ENCODE peak calls at places on chromosomes 16 and 17, in six cellular contexts. W is heart right ventricle; Q is CD8-positive, alpha-beta T cell; X is thoracic aorta; Z is lung; Y is heart left ventricle. B is an unnamed sample. For H3K27me3, the result is how much of the 10 kb centered on the place peaks cover.

GRCh38 chr17:512926-513325 is 160.3 kb upstream of the RPH3AL start:
- DNase-seq in Z (no peak), W (no peak), Q (no peak), Y (no peak), X (no peak), B (no peak)

GRCh38 chr17:4295686-4296085 is 31.9 kb upstream of the ANKFY1 start:
- DNase-seq in W (no peak), Z (no peak), Y (no peak), X (no peak), Q (no peak), B (no peak)

GRCh38 chr16:13376174-13376573 is 474.8 kb downstream of the SHISA9 start:
- DNase-seq in X (no peak), W (no peak), Z (no peak), Y (no peak), Q (no peak), B (no peak)

GRCh38 chr17:47966079-47966519 is 4.8 kb upstream of the CDK5RAP3 start:
- DNase-seq in Y (no peak), Z (no peak), W (no peak), Q (no peak), X (no peak), B (no peak)

GRCh38 chr16:14341324-14342225 is 270.5 kb downstream of the MRTFB start:
- DNase-seq in W (no peak), Y (no peak), X (no peak), Z (no peak), Q (no peak), B (no peak)

GRCh38 chr16:11597268-11597690 is 10.6 kb upstream of the LITAF start:
- DNase-seq in Y (no peak), X (no peak), Z (no peak), W (no peak), Q (no peak), B (no peak)

GRCh38 chr16:30722443-30722842 is 23.5 kb downstream of the SRCAP start:
- DNase-seq in Q (no peak), Y (no peak), X (no peak), Z (no peak), W (no peak), B (no peak)

GRCh38 chr16:49859139-49859947 is 3.4 kb upstream of the ZNF423 start:
- DNase-seq in Z (peak), Q (no peak), Y (peak), W (peak), X (no peak), B (peak)

GRCh38 chr16:66255647-66256046 is 110.8 kb upstream of the CDH5 start:
- DNase-seq in X (no peak), Q (no peak), Y (no peak), Z (no peak), W (no peak), B (no peak)

GRCh38 chr16:73067671-73068545 is 20.0 kb upstream of the ZFHX3 start:
- DNase-seq in Q (no peak), X (no peak), Z (no peak), Y (no peak), W (no peak), B (no peak)
- H3K27me3 ChIP-seq in Q (under half), X (under half), Z (under half), Y (under half), W (under half), B (under half)

GRCh38 chr17:9985622-9986021 is 80.6 kb upstream of the RCVRN start:
- DNase-seq in Y (no peak), W (no peak), Z (no peak), X (no peak), Q (no peak), B (no peak)

GRCh38 chr17:9987779-9988585 is 82.9 kb upstream of the RCVRN start:
- DNase-seq in X (no peak), Q (peak), Y (peak), Z (no peak), W (peak), B (no peak)

GRCh38 chr17:9991351-9991750 is 86.3 kb upstream of the RCVRN start:
- DNase-seq in Z (no peak), W (no peak), Q (no peak), Y (no peak), X (no peak), B (no peak)

GRCh38 chr17:9984768-9985167 is 79.7 kb upstream of the RCVRN start:
- DNase-seq in W (no peak), Z (no peak), X (no peak), Y (no peak), Q (no peak), B (no peak)

GRCh38 chr17:9986754-9987382 is 81.8 kb upstream of the RCVRN start:
- DNase-seq in X (no peak), Q (no peak), Z (no peak), Y (no peak), W (no peak), B (no peak)
- H3K27ac ChIP-seq in X (no peak), Q (no peak), Z (no peak), Y (no peak), W (no peak), B (no peak)

GRCh38 chr17:29933379-29933778 is 3.4 kb upstream of the SSH2 start:
- DNase-seq in Q (no peak), W (no peak), Z (no peak), Y (no peak), X (no peak), B (no peak)
- TF ChIP-seq CTCF in Q (no peak), W (no peak), Z (no peak), Y (peak), X (no peak), B (no peak)

DNA sequence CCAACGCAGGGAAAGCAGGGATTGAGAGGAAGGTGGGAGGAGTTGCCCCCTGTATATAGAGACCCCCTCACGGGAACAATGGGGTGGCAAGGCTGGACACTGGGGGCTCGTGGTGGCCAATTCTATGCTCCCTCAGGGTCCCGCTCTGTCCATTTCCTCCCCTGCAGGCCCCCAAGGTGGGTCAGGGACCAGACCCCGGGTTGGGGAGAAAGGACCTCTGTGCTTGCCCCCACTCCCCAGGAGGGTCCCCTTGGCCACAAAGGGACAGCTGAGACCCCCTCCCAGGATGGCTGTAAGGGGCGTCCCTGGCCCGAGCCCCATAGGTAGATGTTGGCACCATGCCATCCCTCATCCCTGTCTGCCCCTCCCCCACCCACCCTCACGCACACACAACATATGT is 422 bp upstream of the NEUROD2 start:
- DNase-seq in Z (no peak), Q (no peak), Y (no peak), X (no peak), W (no peak), B (no peak)
- H3K27me3 ChIP-seq in Z (under half), Q (under half), Y (half or more), X (under half), W (half or more), B (under half)

GRCh38 chr17:63675607-63676539 is 24.1 kb downstream of the LIMD2 start:
- DNase-seq in X (peak), Z (peak), Q (no peak), W (peak), Y (peak), B (peak)

GRCh38 chr17:63680700-63681099 is 19.2 kb downstream of the LIMD2 start:
- DNase-seq in W (no peak), Q (no peak), X (no peak), Z (no peak), Y (no peak), B (no peak)

GRCh38 chr17:63679214-63679613 is 20.7 kb downstream of the LIMD2 start:
- DNase-seq in Q (no peak), W (no peak), Z (no peak), X (no peak), Y (no peak), B (no peak)

GRCh38 chr17:63675231-63675606 is 24.7 kb downstream of the LIMD2 start:
- DNase-seq in Y (peak), Z (no peak), Q (no peak), X (no peak), W (peak), B (no peak)

GRCh38 chr17:63676540-63676933 is 23.4 kb downstream of the LIMD2 start:
- DNase-seq in W (no peak), Z (no peak), Q (no peak), Y (no peak), X (no peak), B (no peak)
- H3K27ac ChIP-seq in W (peak), Z (peak), Q (no peak), Y (peak), X (peak), B (peak)

GRCh38 chr17:36703860-36704266 is 102.5 kb downstream of the MRM1 start:
- DNase-seq in Y (peak), W (peak), Z (no peak), X (no peak), Q (peak), B (no peak)

GRCh38 chr17:36707904-36708303 is 106.5 kb downstream of the MRM1 start:
- DNase-seq in Z (no peak), Y (no peak), Q (no peak), W (no peak), X (no peak), B (no peak)

GRCh38 chr17:36706437-36706731 is 105.0 kb downstream of the MRM1 start:
- DNase-seq in Z (no peak), X (no peak), Q (no peak), W (no peak), Y (no peak), B (no peak)

DNA sequence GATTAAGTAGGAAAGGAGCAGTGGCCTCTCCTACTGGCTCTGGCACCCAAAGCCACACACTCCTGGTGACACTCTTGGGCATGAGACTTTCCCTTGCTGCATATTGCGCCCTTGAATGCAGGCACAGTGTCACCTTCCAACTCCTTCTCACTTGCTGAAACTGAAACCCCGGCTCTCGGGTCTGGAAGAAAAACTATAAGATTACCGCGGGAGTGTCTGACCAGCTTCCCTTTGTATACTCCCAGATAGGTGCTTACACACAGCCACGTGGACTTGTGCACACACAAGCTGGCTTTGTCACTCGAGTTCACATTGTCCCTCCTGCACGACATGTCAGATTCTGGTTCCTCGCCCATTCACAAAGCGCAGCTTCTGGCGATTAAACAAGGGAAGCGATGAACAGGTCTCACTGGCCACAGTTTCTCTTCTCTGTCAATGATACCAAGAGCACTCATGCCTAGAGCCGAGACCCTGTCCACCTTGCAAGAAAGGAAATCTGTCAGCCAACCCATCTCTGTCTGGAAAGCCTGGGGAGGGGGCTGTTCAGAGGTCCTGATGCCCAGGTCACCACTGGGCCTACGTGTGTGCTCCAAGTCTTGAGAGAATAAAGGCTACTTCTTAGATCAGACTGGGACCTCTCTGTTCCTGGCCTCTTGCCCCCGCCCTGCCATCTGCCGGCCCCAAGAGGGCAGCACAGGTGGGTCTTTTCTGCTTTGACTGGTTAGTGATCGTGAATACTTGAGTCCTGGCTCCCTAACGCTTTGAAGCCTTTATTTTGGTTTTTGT is 104.5 kb downstream of the MRM1 start:
- DNase-seq in Z (peak), Y (no peak), X (no peak), W (no peak), Q (peak), B (no peak)
- TF ChIP-seq CTCF in Z (peak), Y (peak), X (no peak), W (no peak), Q (peak), B (peak)

GRCh38 chr16:3174618-3175148 is 13.3 kb upstream of the OR1F1 start:
- DNase-seq in Z (no peak), Q (no peak), Y (no peak), W (no peak), X (no peak), B (no peak)
- H3K27me3 ChIP-seq in Z (under half), Q (under half), Y (half or more), W (half or more), X (under half), B (under half)

GRCh38 chr16:19737306-19737975 is 19.4 kb downstream of the IQCK start:
- DNase-seq in X (no peak), W (no peak), Y (no peak), Q (no peak), Z (no peak), B (no peak)

GRCh38 chr16:19735074-19735867 is 17.2 kb downstream of the IQCK start:
- DNase-seq in Y (no peak), Q (no peak), X (no peak), W (peak), Z (no peak), B (no peak)

GRCh38 chr16:19728636-19728965 is 10.5 kb downstream of the IQCK start:
- DNase-seq in X (no peak), Q (no peak), W (no peak), Y (no peak), Z (no peak), B (no peak)

GRCh38 chr16:19733551-19733950 is 15.5 kb downstream of the IQCK start:
- DNase-seq in Z (no peak), X (no peak), Q (no peak), Y (no peak), W (no peak), B (no peak)
- H3K27ac ChIP-seq in Z (no peak), X (no peak), Q (no peak), Y (no peak), W (no peak), B (no peak)

GRCh38 chr17:37567137-37567927 is 41.9 kb downstream of the SYNRG start:
- DNase-seq in Y (no peak), Z (no peak), X (no peak), W (no peak), Q (no peak), B (no peak)

GRCh38 chr17:37568350-37569053 is 40.7 kb downstream of the SYNRG start:
- DNase-seq in Y (no peak), Q (no peak), W (no peak), X (no peak), Z (no peak), B (no peak)

GRCh38 chr17:37571674-37572073 is 37.5 kb downstream of the SYNRG start:
- DNase-seq in Y (no peak), Q (no peak), Z (no peak), X (no peak), W (no peak), B (no peak)

GRCh38 chr17:37574427-37574826 is 34.8 kb downstream of the SYNRG start:
- DNase-seq in Z (no peak), Q (no peak), W (no peak), X (no peak), Y (no peak), B (no peak)

DNA sequence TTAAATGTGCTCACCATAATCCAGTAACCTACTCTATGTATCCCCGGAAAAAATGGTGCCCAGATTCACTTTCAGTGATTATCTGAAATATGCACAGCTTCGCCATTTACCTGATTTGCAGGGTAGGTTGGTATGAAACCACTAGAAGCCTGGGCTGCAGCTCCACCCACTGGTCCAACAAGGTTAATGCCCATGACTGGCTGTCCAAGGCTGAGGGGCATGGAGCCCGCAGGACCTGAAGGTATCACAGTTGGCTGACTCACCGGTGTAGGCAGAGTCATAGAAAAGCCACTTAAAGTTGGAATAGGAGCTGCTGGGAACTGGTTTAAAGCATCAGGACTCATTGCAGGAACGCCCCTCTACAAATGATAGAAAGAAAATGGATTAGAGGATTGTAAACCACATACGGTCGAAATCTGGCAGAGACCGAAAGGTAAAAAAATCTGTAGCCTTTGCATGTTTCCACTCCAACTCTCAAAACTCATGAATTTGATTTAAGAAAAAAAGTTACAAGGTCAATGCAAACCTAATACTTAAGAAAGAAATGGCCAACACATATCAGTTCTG is 38.6 kb downstream of the SYNRG start:
- DNase-seq in Q (no peak), W (peak), Z (peak), X (no peak), Y (peak), B (no peak)
- TF ChIP-seq CTCF in Q (no peak), W (peak), Z (no peak), X (no peak), Y (peak), B (peak)

B was measured in right atrium auricular region.